ENCODE peak calls at places on chromosome 6, in nine cellular contexts. One of them, this sample, is unnamed.

GRCh38 chr6:24908555-24908954 is 27.2 kb downstream of the RIPOR2 start:
- DNase-seq in A549: no peak
- DNase-seq in suprapubic skin: no peak
- DNase-seq in sigmoid colon: no peak
- DNase-seq in HepG2: no peak
- DNase-seq in tibial nerve: no peak
- DNase-seq in stomach: no peak
- DNase-seq in ovary: no peak
- DNase-seq in transverse colon: no peak
- DNase-seq in this sample: no peak

GRCh38 chr6:5190467-5190866 is 70.3 kb downstream of the LYRM4 start:
- DNase-seq in sigmoid colon: no peak
- DNase-seq in ovary: no peak
- DNase-seq in transverse colon: no peak
- DNase-seq in suprapubic skin: no peak
- DNase-seq in stomach: no peak
- DNase-seq in A549: peak; percentile 41
- DNase-seq in HepG2: peak; percentile 89
- DNase-seq in tibial nerve: peak; percentile 38
- DNase-seq in this sample: no peak

GRCh38 chr6:30839666-30840065 is 44.7 kb upstream of the DDR1 start:
- DNase-seq in transverse colon: peak; percentile 66
- DNase-seq in HepG2: no peak
- DNase-seq in tibial nerve: no peak
- DNase-seq in stomach: no peak
- DNase-seq in A549: no peak
- DNase-seq in sigmoid colon: no peak
- DNase-seq in ovary: no peak
- DNase-seq in suprapubic skin: no peak
- DNase-seq in this sample: no peak

GRCh38 chr6:66866801-66867200 is 1159.8 kb upstream of the EYS start:
- DNase-seq in suprapubic skin: no peak
- DNase-seq in A549: no peak
- DNase-seq in stomach: no peak
- DNase-seq in HepG2: no peak
- DNase-seq in sigmoid colon: no peak
- DNase-seq in transverse colon: no peak
- DNase-seq in tibial nerve: no peak
- DNase-seq in ovary: no peak
- DNase-seq in this sample: no peak

GRCh38 chr6:73774311-73774766 is 78.3 kb downstream of the CD109 start:
- DNase-seq in A549: peak; percentile 9
- DNase-seq in stomach: no peak
- DNase-seq in transverse colon: peak; percentile 9
- DNase-seq in HepG2: no peak
- DNase-seq in sigmoid colon: peak; percentile 78
- DNase-seq in ovary: no peak
- DNase-seq in suprapubic skin: no peak
- DNase-seq in tibial nerve: peak; percentile 40
- DNase-seq in this sample: no peak

GRCh38 chr6:136609878-136610706 is 59.9 kb upstream of the MAP7 start:
- DNase-seq in suprapubic skin: no peak
- DNase-seq in tibial nerve: no peak
- DNase-seq in ovary: peak; percentile 78
- DNase-seq in HepG2: peak; percentile 46
- DNase-seq in A549: peak; percentile 83
- DNase-seq in stomach: peak; percentile 64
- DNase-seq in sigmoid colon: peak; percentile 85
- DNase-seq in transverse colon: peak; percentile 72
- DNase-seq in this sample: no peak

GRCh38 chr6:95819461-95819860 is 196.3 kb upstream of the FUT9 start:
- DNase-seq in A549: no peak
- DNase-seq in stomach: no peak
- DNase-seq in transverse colon: no peak
- DNase-seq in HepG2: no peak
- DNase-seq in suprapubic skin: no peak
- DNase-seq in tibial nerve: no peak
- DNase-seq in ovary: no peak
- DNase-seq in sigmoid colon: no peak
- DNase-seq in this sample: no peak

GRCh38 chr6:84019171-84019570 is 14.4 kb upstream of the MRAP2 start:
- DNase-seq in transverse colon: no peak
- DNase-seq in HepG2: no peak
- DNase-seq in tibial nerve: no peak
- DNase-seq in stomach: no peak
- DNase-seq in sigmoid colon: no peak
- DNase-seq in A549: no peak
- DNase-seq in suprapubic skin: no peak
- DNase-seq in ovary: no peak
- DNase-seq in this sample: no peak

GRCh38 chr6:11230158-11231107 is 2.0 kb downstream of the NEDD9 start:
- DNase-seq in sigmoid colon: no peak
- DNase-seq in transverse colon: peak; percentile 54
- DNase-seq in HepG2: no peak
- DNase-seq in ovary: no peak
- DNase-seq in A549: no peak
- DNase-seq in tibial nerve: no peak
- DNase-seq in suprapubic skin: no peak
- DNase-seq in stomach: no peak
- DNase-seq in this sample: no peak

GRCh38 chr6:11232177-11232967 is at the start of gene NEDD9:
- DNase-seq in sigmoid colon: peak; percentile 97
- DNase-seq in transverse colon: peak; percentile 99
- DNase-seq in tibial nerve: peak; percentile 96
- DNase-seq in stomach: peak; percentile 98
- DNase-seq in HepG2: peak; percentile 98
- DNase-seq in ovary: peak; percentile 94
- DNase-seq in suprapubic skin: peak; percentile 98
- DNase-seq in A549: peak; percentile 82
- DNase-seq in this sample: peak; percentile 91

GRCh38 chr6:11231564-11232176 is 798 bp downstream of the NEDD9 start:
- DNase-seq in suprapubic skin: no peak
- DNase-seq in ovary: no peak
- DNase-seq in transverse colon: no peak
- DNase-seq in HepG2: no peak
- DNase-seq in stomach: no peak
- DNase-seq in A549: peak; percentile 23
- DNase-seq in sigmoid colon: no peak
- DNase-seq in tibial nerve: no peak
- DNase-seq in this sample: no peak

GRCh38 chr6:11229267-11230043 is 3.0 kb downstream of the NEDD9 start:
- DNase-seq in A549: no peak
- DNase-seq in stomach: no peak
- DNase-seq in sigmoid colon: no peak
- DNase-seq in ovary: no peak
- DNase-seq in HepG2: no peak
- DNase-seq in transverse colon: no peak
- DNase-seq in suprapubic skin: no peak
- DNase-seq in tibial nerve: no peak
- DNase-seq in this sample: no peak

DNA sequence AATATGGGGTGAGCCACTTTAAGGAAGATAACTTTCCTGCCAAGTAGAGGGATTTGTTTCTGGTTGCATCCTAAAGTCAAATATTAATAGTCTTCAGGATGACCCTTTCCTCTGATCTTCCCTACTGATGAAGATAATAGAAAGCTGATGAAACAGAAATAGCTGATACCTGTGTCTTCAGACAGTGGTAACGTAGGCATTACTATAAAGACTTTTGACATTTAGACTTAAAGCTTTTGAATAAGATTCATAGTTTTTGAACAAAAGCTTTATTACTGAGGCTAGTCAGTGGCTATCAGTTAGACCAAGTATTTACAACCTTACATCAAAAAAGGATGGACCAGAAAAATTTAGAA is 1.4 kb downstream of the NEDD9 start:
- DNase-seq in stomach: no peak
- DNase-seq in tibial nerve: no peak
- DNase-seq in ovary: no peak
- DNase-seq in A549: no peak
- DNase-seq in transverse colon: no peak
- DNase-seq in HepG2: no peak
- DNase-seq in sigmoid colon: no peak
- DNase-seq in suprapubic skin: no peak
- DNase-seq in this sample: no peak
- H3K4me3 ChIP-seq in stomach: peak overlapping the region; percentile 67
- H3K4me3 ChIP-seq in tibial nerve: peak overlapping the region; percentile 69
- H3K4me3 ChIP-seq in ovary: peak overlapping the region; percentile 51
- H3K4me3 ChIP-seq in A549: peak overlapping the region; percentile 65
- H3K4me3 ChIP-seq in transverse colon: peak overlapping the region; percentile 67
- H3K4me3 ChIP-seq in HepG2: peak overlapping the region; percentile 87
- H3K4me3 ChIP-seq in sigmoid colon: peak overlapping the region; percentile 64
- H3K4me3 ChIP-seq in suprapubic skin: peak overlapping the region; percentile 62
- H3K4me3 ChIP-seq in this sample: peak overlapping the region; percentile 59

GRCh38 chr6:27148404-27148795 is 99.1 kb upstream of the PRSS16 start:
- DNase-seq in transverse colon: no peak
- DNase-seq in stomach: no peak
- DNase-seq in suprapubic skin: no peak
- DNase-seq in HepG2: no peak
- DNase-seq in tibial nerve: no peak
- DNase-seq in sigmoid colon: no peak
- DNase-seq in ovary: no peak
- DNase-seq in A549: no peak
- DNase-seq in this sample: no peak
- TF ChIP-seq EP300 in transverse colon: no peak
- TF ChIP-seq EP300 in stomach: no peak
- TF ChIP-seq EP300 in suprapubic skin: no peak
- TF ChIP-seq EP300 in HepG2: no peak
- TF ChIP-seq EP300 in tibial nerve: no peak
- TF ChIP-seq EP300 in sigmoid colon: no peak
- TF ChIP-seq EP300 in ovary: no peak
- TF ChIP-seq EP300 in A549: no peak
- TF ChIP-seq EP300 in this sample: no peak

GRCh38 chr6:16305246-16305725 is 66.9 kb downstream of the GMPR start:
- DNase-seq in suprapubic skin: no peak
- DNase-seq in ovary: no peak
- DNase-seq in A549: no peak
- DNase-seq in HepG2: peak; percentile 88
- DNase-seq in transverse colon: peak; percentile 31
- DNase-seq in stomach: no peak
- DNase-seq in sigmoid colon: no peak
- DNase-seq in tibial nerve: no peak
- DNase-seq in this sample: no peak

GRCh38 chr6:16301511-16301910 is 63.1 kb downstream of the GMPR start:
- DNase-seq in A549: no peak
- DNase-seq in tibial nerve: no peak
- DNase-seq in sigmoid colon: no peak
- DNase-seq in HepG2: no peak
- DNase-seq in suprapubic skin: no peak
- DNase-seq in transverse colon: no peak
- DNase-seq in ovary: no peak
- DNase-seq in stomach: no peak
- DNase-seq in this sample: no peak

GRCh38 chr6:16306334-16306733 is 67.9 kb downstream of the GMPR start:
- DNase-seq in tibial nerve: no peak
- DNase-seq in transverse colon: no peak
- DNase-seq in sigmoid colon: no peak
- DNase-seq in suprapubic skin: no peak
- DNase-seq in stomach: no peak
- DNase-seq in HepG2: no peak
- DNase-seq in A549: no peak
- DNase-seq in ovary: no peak
- DNase-seq in this sample: peak; percentile 49

GRCh38 chr6:16302721-16303552 is 64.5 kb downstream of the GMPR start:
- DNase-seq in transverse colon: no peak
- DNase-seq in ovary: no peak
- DNase-seq in tibial nerve: no peak
- DNase-seq in A549: no peak
- DNase-seq in stomach: no peak
- DNase-seq in sigmoid colon: no peak
- DNase-seq in suprapubic skin: no peak
- DNase-seq in HepG2: peak; percentile 63
- DNase-seq in this sample: no peak

DNA sequence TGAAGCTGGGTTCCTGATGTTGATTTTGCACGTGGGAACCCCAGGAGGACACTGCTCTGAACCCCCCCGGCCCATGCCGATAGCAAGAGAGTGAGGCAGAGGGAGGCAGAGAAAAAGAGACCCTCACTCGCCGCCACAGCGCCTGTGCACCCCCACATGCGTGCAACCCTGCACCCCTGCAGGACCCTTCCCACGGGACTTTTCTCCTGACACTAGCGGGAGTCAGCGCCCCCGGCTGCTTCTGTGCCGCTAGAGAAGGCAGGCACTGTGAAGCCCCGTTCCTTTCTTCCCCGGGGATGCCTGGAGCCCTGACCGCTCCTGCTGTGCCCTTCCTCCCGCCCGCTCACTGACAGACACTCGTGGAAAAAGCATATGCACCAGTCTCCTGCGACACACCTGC is 67.4 kb downstream of the GMPR start:
- DNase-seq in suprapubic skin: no peak
- DNase-seq in HepG2: no peak
- DNase-seq in stomach: no peak
- DNase-seq in ovary: no peak
- DNase-seq in sigmoid colon: no peak
- DNase-seq in tibial nerve: no peak
- DNase-seq in transverse colon: no peak
- DNase-seq in A549: no peak
- DNase-seq in this sample: no peak
- H3K4me3 ChIP-seq in suprapubic skin: no peak overlapping the region
- H3K4me3 ChIP-seq in HepG2: no peak overlapping the region
- H3K4me3 ChIP-seq in stomach: no peak overlapping the region
- H3K4me3 ChIP-seq in ovary: no peak overlapping the region
- H3K4me3 ChIP-seq in sigmoid colon: no peak overlapping the region
- H3K4me3 ChIP-seq in tibial nerve: no peak overlapping the region
- H3K4me3 ChIP-seq in transverse colon: no peak overlapping the region
- H3K4me3 ChIP-seq in A549: no peak overlapping the region
- H3K4me3 ChIP-seq in this sample: no peak overlapping the region

GRCh38 chr6:119873107-119873506 is 523.5 kb upstream of the MAN1A1 start:
- DNase-seq in A549: no peak
- DNase-seq in ovary: no peak
- DNase-seq in stomach: no peak
- DNase-seq in transverse colon: no peak
- DNase-seq in sigmoid colon: no peak
- DNase-seq in HepG2: no peak
- DNase-seq in tibial nerve: no peak
- DNase-seq in suprapubic skin: no peak
- DNase-seq in this sample: no peak

GRCh38 chr6:119871520-119871919 is 522.0 kb upstream of the MAN1A1 start:
- DNase-seq in HepG2: no peak
- DNase-seq in suprapubic skin: no peak
- DNase-seq in sigmoid colon: no peak
- DNase-seq in transverse colon: no peak
- DNase-seq in A549: no peak
- DNase-seq in tibial nerve: no peak
- DNase-seq in stomach: no peak
- DNase-seq in ovary: no peak
- DNase-seq in this sample: no peak

GRCh38 chr6:119879731-119880130 is 530.2 kb upstream of the MAN1A1 start:
- DNase-seq in sigmoid colon: no peak
- DNase-seq in A549: no peak
- DNase-seq in tibial nerve: no peak
- DNase-seq in suprapubic skin: no peak
- DNase-seq in HepG2: no peak
- DNase-seq in transverse colon: no peak
- DNase-seq in stomach: no peak
- DNase-seq in ovary: no peak
- DNase-seq in this sample: no peak

DNA sequence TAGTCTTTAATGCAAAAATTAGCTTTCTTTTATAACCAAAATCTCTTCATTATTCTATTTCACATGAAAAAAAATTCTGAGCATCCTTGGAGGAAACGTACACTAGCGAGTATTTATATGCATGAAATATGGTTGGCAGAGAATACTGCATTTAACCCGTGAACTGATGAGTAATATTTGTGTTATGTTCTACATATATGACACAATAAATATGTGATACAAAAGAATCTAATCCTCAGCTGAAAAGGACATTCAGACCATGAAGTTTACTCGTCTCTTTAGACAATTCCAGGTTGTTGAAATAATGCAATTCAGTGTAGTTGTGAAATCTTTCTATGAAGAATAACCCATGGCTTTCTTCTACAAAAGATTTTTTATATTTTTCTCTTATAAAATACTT is 524.8 kb upstream of the MAN1A1 start:
- DNase-seq in suprapubic skin: no peak
- DNase-seq in A549: no peak
- DNase-seq in transverse colon: no peak
- DNase-seq in ovary: no peak
- DNase-seq in tibial nerve: no peak
- DNase-seq in stomach: no peak
- DNase-seq in sigmoid colon: no peak
- DNase-seq in HepG2: no peak
- DNase-seq in this sample: no peak
- TF ChIP-seq EP300 in suprapubic skin: no peak
- TF ChIP-seq EP300 in A549: no peak
- TF ChIP-seq EP300 in transverse colon: no peak
- TF ChIP-seq EP300 in ovary: no peak
- TF ChIP-seq EP300 in tibial nerve: no peak
- TF ChIP-seq EP300 in stomach: no peak
- TF ChIP-seq EP300 in sigmoid colon: no peak
- TF ChIP-seq EP300 in HepG2: no peak
- TF ChIP-seq EP300 in this sample: no peak

This sample was measured in upper lobe of left lung.